ENCODE peak calls at places on chromosome 10, in five cellular contexts. One of them, this sample, is unnamed.

GRCh38 chr10:105112862-105113261 is 471.8 kb downstream of the SORCS3 start:
- DNase-seq in endodermal cell: peak
- DNase-seq in neural progenitor cell: peak
- DNase-seq in RWPE1: no peak
- DNase-seq in uterus: no peak
- DNase-seq in this sample: no peak

GRCh38 chr10:98212204-98212603 is 55.8 kb downstream of the LOXL4 start:
- DNase-seq in endodermal cell: no peak
- DNase-seq in neural progenitor cell: no peak
- DNase-seq in RWPE1: peak
- DNase-seq in uterus: no peak
- DNase-seq in this sample: no peak

GRCh38 chr10:126945351-126946035 is 40.3 kb downstream of the DOCK1 start:
- DNase-seq in endodermal cell: no peak
- DNase-seq in neural progenitor cell: no peak
- DNase-seq in RWPE1: no peak
- DNase-seq in uterus: no peak
- DNase-seq in this sample: no peak

GRCh38 chr10:112792487-112793196 is 157.4 kb upstream of the TCF7L2 start:
- DNase-seq in endodermal cell: no peak
- DNase-seq in neural progenitor cell: peak
- DNase-seq in RWPE1: no peak
- DNase-seq in uterus: peak
- DNase-seq in this sample: peak

GRCh38 chr10:124480860-124481259 is 19.2 kb downstream of the LHPP start:
- DNase-seq in endodermal cell: no peak
- DNase-seq in neural progenitor cell: no peak
- DNase-seq in RWPE1: no peak
- DNase-seq in uterus: no peak
- DNase-seq in this sample: no peak

GRCh38 chr10:92573091-92573797 is 649 bp downstream of the IDE start:
- DNase-seq in endodermal cell: peak
- DNase-seq in neural progenitor cell: peak
- DNase-seq in RWPE1: peak
- DNase-seq in uterus: peak
- DNase-seq in this sample: no peak

GRCh38 chr10:86293323-86293840 is 73.2 kb downstream of the GRID1 start:
- DNase-seq in endodermal cell: peak
- DNase-seq in neural progenitor cell: no peak
- DNase-seq in RWPE1: no peak
- DNase-seq in uterus: no peak
- DNase-seq in this sample: peak

GRCh38 chr10:110081914-110082313 is 74.1 kb downstream of the ADD3 start:
- DNase-seq in endodermal cell: peak
- DNase-seq in neural progenitor cell: no peak
- DNase-seq in RWPE1: peak
- DNase-seq in uterus: no peak
- DNase-seq in this sample: no peak

GRCh38 chr10:11653758-11654471 is 42.5 kb upstream of the USP6NL start:
- DNase-seq in endodermal cell: no peak
- DNase-seq in neural progenitor cell: no peak
- DNase-seq in RWPE1: no peak
- DNase-seq in uterus: no peak
- DNase-seq in this sample: no peak

GRCh38 chr10:7194571-7194970 is 216.3 kb downstream of the SFMBT2 start:
- DNase-seq in endodermal cell: no peak
- DNase-seq in neural progenitor cell: no peak
- DNase-seq in RWPE1: no peak
- DNase-seq in uterus: no peak
- DNase-seq in this sample: no peak
- H3K27ac ChIP-seq in endodermal cell: no peak
- H3K27ac ChIP-seq in neural progenitor cell: no peak
- H3K27ac ChIP-seq in RWPE1: no peak
- H3K27ac ChIP-seq in uterus: no peak
- H3K27ac ChIP-seq in this sample: no peak

GRCh38 chr10:101227765-101228681 is 1.2 kb downstream of the LBX1 start:
- DNase-seq in endodermal cell: peak
- DNase-seq in neural progenitor cell: peak
- DNase-seq in RWPE1: no peak
- DNase-seq in uterus: no peak
- DNase-seq in this sample: no peak
- TF ChIP-seq CTCF in endodermal cell: peak
- TF ChIP-seq CTCF in neural progenitor cell: peak
- TF ChIP-seq CTCF in RWPE1: no peak
- TF ChIP-seq CTCF in uterus: no peak
- TF ChIP-seq CTCF in this sample: no peak

GRCh38 chr10:75122505-75122904 is 11.0 kb downstream of the SAMD8 start:
- DNase-seq in endodermal cell: no peak
- DNase-seq in neural progenitor cell: no peak
- DNase-seq in RWPE1: no peak
- DNase-seq in uterus: no peak
- DNase-seq in this sample: no peak

GRCh38 chr10:75117996-75118395 is 6.5 kb downstream of the SAMD8 start:
- DNase-seq in endodermal cell: no peak
- DNase-seq in neural progenitor cell: no peak
- DNase-seq in RWPE1: no peak
- DNase-seq in uterus: no peak
- DNase-seq in this sample: no peak

GRCh38 chr10:75126277-75126676 is 14.8 kb downstream of the SAMD8 start:
- DNase-seq in endodermal cell: no peak
- DNase-seq in neural progenitor cell: no peak
- DNase-seq in RWPE1: no peak
- DNase-seq in uterus: no peak
- DNase-seq in this sample: no peak

GRCh38 chr10:75123088-75123682 is 11.7 kb downstream of the SAMD8 start:
- DNase-seq in endodermal cell: no peak
- DNase-seq in neural progenitor cell: no peak
- DNase-seq in RWPE1: no peak
- DNase-seq in uterus: no peak
- DNase-seq in this sample: no peak

DNA sequence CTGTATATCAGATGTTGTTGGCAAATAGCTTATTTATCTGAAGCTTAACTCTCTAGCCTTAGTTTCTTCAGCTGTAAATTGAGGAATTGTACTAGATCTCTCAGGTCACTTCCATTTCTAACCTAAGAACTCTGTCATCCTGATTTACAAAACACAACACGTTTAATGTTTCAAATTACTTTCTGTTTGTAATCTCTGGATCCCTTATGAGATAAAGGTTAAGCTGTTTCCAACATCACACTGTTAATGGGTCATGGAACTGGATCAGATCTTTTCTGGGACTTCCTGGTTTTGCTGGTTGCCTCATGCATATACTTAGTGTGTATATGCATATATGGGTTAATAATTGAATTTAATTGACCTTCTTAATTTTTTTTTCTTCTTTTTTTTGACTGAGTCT is 9.9 kb downstream of the SAMD8 start:
- DNase-seq in endodermal cell: no peak
- DNase-seq in neural progenitor cell: no peak
- DNase-seq in RWPE1: no peak
- DNase-seq in uterus: no peak
- DNase-seq in this sample: no peak
- H3K27ac ChIP-seq in endodermal cell: no peak
- H3K27ac ChIP-seq in neural progenitor cell: no peak
- H3K27ac ChIP-seq in RWPE1: no peak
- H3K27ac ChIP-seq in uterus: peak
- H3K27ac ChIP-seq in this sample: no peak

DNA sequence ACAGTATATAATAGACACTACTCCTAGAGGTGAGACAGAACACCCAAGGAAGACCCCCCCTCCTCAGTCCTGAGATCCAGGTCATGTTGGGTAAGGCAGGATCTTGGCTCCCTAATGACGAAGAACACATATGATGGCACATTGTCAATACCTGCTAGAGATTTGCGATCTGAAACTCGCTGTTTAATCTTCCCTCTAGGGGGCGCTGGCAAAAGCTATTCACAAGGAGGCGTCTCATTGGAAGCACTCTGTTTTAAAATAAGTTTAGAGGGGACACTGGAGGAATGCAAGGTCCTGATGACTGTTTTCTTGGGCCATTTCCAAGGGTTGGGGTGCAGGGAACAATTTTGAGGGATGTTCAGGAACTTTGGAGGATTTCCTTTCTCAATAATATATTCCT is 1013.7 kb upstream of the MBL2 start:
- DNase-seq in endodermal cell: peak
- DNase-seq in neural progenitor cell: peak
- DNase-seq in RWPE1: no peak
- DNase-seq in uterus: no peak
- DNase-seq in this sample: no peak
- TF ChIP-seq CTCF in endodermal cell: peak
- TF ChIP-seq CTCF in neural progenitor cell: peak
- TF ChIP-seq CTCF in RWPE1: no peak
- TF ChIP-seq CTCF in uterus: no peak
- TF ChIP-seq CTCF in this sample: no peak

This sample was measured in tibial artery.